ENCODE peak calls at places on chromosome 13, in five cellular contexts. K is psoas muscle, Z is adrenal gland, J is cardiac muscle cell, U is AG10803. Y is an unnamed sample.

GRCh38 chr13:59931621-59932020 is 232.1 kb downstream of the DIAPH3 start:
- DNase-seq in J (no peak), K (no peak), Z (no peak), U (no peak), Y (no peak)

GRCh38 chr13:25394661-25395060 is 22.9 kb downstream of the ATP8A2 start:
- DNase-seq in Z (no peak), U (no peak), J (no peak), K (no peak), Y (no peak)

GRCh38 chr13:29817604-29818378 is 32.6 kb downstream of the UBL3 start:
- DNase-seq in K (no peak), U (no peak), J (no peak), Z (no peak), Y (no peak)

GRCh38 chr13:96769874-96770273 is 224.4 kb downstream of the OXGR1 start:
- DNase-seq in K (no peak), Z (no peak), U (no peak), J (no peak), Y (no peak)

GRCh38 chr13:81406639-81407292 is 1065.8 kb upstream of the SPRY2 start:
- DNase-seq in J (no peak), K (no peak), U (no peak), Z (no peak), Y (no peak)

GRCh38 chr13:35092251-35092650 is 150.2 kb downstream of the NBEA start:
- DNase-seq in Z (no peak), J (no peak), U (no peak), K (no peak), Y (no peak)

GRCh38 chr13:18954254-18954653 is 227.4 kb downstream of the TUBA3C start:
- DNase-seq in K (no peak), U (no peak), Z (no peak), J (no peak), Y (no peak)

GRCh38 chr13:108993346-108993745 is 363.9 kb downstream of the MYO16 start:
- DNase-seq in U (peak; percentile 42), J (no peak), Z (no peak), K (no peak), Y (no peak)

GRCh38 chr13:39144941-39145533 is 106.8 kb downstream of the NHLRC3 start:
- DNase-seq in J (peak; percentile 56), Z (peak; percentile 60), U (peak; percentile 68), K (peak; percentile 39), Y (peak; percentile 85)

GRCh38 chr13:70380809-70381208 is 272.6 kb upstream of the KLHL1 start:
- DNase-seq in K (no peak), Z (no peak), U (no peak), J (no peak), Y (no peak)

GRCh38 chr13:73293902-73294523 is 235.2 kb downstream of the KLF5 start:
- DNase-seq in K (no peak), Z (no peak), U (no peak), J (no peak), Y (no peak)

GRCh38 chr13:66048888-66049287 is 1181.2 kb downstream of the PCDH9 start:
- DNase-seq in U (no peak), Z (no peak), K (no peak), J (no peak), Y (no peak)

GRCh38 chr13:32045963-32046785 is 14.6 kb downstream of the FRY start:
- DNase-seq in J (no peak), K (no peak), U (peak; percentile 35), Z (peak; percentile 21), Y (peak; percentile 82)

GRCh38 chr13:30615851-30616311 is 1.8 kb upstream of the USPL1 start:
- DNase-seq in Z (no peak), K (no peak), J (peak; percentile 4), U (peak; percentile 23), Y (peak; percentile 59)

GRCh38 chr13:51614350-51614786 is 30.1 kb downstream of the WDFY2 start:
- DNase-seq in Z (peak; percentile 48), U (peak; percentile 62), K (peak; percentile 32), J (no peak), Y (no peak)

GRCh38 chr13:32142956-32143375 is 111.4 kb downstream of the FRY start:
- DNase-seq in U (peak; percentile 90), Z (no peak), K (no peak), J (peak; percentile 26), Y (peak; percentile 74)

GRCh38 chr13:90222758-90223157 is 1124.7 kb upstream of the MIR17HG start:
- DNase-seq in Z (no peak), J (no peak), K (no peak), U (no peak), Y (no peak)

GRCh38 chr13:75219479-75220237 is 262.3 kb downstream of the TBC1D4 start:
- DNase-seq in U (peak; percentile 67), J (peak; percentile 84), K (peak; percentile 77), Z (peak; percentile 78), Y (peak; percentile 74)

GRCh38 chr13:44664308-44664707 is 88.2 kb upstream of the TSC22D1 start:
- DNase-seq in J (no peak), K (no peak), U (no peak), Z (no peak), Y (no peak)

GRCh38 chr13:75533866-75534265 is 3.8 kb downstream of the COMMD6 start:
- DNase-seq in Z (no peak), K (no peak), J (no peak), U (no peak), Y (no peak)

GRCh38 chr13:110902370-110902769 is 12.5 kb downstream of the ANKRD10 start:
- DNase-seq in K (no peak), U (no peak), Z (no peak), J (no peak), Y (no peak)
- TF ChIP-seq CTCF in K (no peak), U (no peak), Z (no peak), J (no peak), Y (no peak)

GRCh38 chr13:68048802-68049359 is 818.7 kb upstream of the PCDH9 start:
- DNase-seq in J (no peak), U (no peak), K (no peak), Z (no peak), Y (no peak)

GRCh38 chr13:68047889-68048288 is 817.8 kb upstream of the PCDH9 start:
- DNase-seq in U (no peak), Z (no peak), J (no peak), K (no peak), Y (no peak)

GRCh38 chr13:68051910-68052309 is 821.8 kb upstream of the PCDH9 start:
- DNase-seq in Z (no peak), U (no peak), K (no peak), J (no peak), Y (no peak)

GRCh38 chr13:68050746-68051145 is 820.6 kb upstream of the PCDH9 start:
- DNase-seq in J (no peak), K (no peak), Z (no peak), U (no peak), Y (no peak)

DNA sequence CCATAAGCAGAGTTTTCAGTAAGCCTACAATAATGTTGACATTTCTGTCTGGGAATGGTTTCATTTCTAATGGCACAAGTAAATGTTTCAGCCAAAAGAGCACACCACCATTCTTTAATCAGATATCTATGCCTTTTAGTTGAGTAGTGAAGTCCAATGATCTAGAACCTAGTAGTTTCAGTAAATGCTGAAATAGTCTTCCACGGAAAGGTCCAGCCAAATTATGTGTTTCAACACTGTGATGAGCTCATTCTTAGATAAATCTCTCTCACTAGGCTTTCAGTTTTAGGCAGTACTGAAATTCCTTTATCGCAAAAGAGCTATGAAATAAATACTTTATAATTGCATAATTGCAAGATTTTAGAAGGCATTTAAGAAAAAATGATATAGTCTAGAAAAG is 816.8 kb upstream of the PCDH9 start:
- DNase-seq in Z (no peak), K (no peak), J (no peak), U (no peak), Y (peak; percentile 7)
- H3K4me3 ChIP-seq in Z (no peak overlapping the region), K (no peak overlapping the region), J (no peak overlapping the region), U (no peak overlapping the region), Y (no peak overlapping the region)

GRCh38 chr13:50080856-50081105 is 65.5 kb downstream of the KCNRG start:
- DNase-seq in Z (no peak), K (no peak), U (no peak), J (no peak), Y (peak; percentile 44)

GRCh38 chr13:50081106-50081898 is 66.1 kb downstream of the KCNRG start:
- DNase-seq in Z (peak; percentile 69), K (peak; percentile 55), U (no peak), J (peak; percentile 76), Y (no peak)

GRCh38 chr13:50081899-50082425 is 66.7 kb downstream of the KCNRG start:
- DNase-seq in J (peak; percentile 98), Z (peak; percentile 98), U (peak; percentile 98), K (peak; percentile 98), Y (peak; percentile 99)

GRCh38 chr13:50080158-50080855 is 65.1 kb downstream of the KCNRG start:
- DNase-seq in K (no peak), J (peak; percentile 36), U (peak; percentile 46), Z (peak; percentile 23), Y (peak; percentile 61)

DNA sequence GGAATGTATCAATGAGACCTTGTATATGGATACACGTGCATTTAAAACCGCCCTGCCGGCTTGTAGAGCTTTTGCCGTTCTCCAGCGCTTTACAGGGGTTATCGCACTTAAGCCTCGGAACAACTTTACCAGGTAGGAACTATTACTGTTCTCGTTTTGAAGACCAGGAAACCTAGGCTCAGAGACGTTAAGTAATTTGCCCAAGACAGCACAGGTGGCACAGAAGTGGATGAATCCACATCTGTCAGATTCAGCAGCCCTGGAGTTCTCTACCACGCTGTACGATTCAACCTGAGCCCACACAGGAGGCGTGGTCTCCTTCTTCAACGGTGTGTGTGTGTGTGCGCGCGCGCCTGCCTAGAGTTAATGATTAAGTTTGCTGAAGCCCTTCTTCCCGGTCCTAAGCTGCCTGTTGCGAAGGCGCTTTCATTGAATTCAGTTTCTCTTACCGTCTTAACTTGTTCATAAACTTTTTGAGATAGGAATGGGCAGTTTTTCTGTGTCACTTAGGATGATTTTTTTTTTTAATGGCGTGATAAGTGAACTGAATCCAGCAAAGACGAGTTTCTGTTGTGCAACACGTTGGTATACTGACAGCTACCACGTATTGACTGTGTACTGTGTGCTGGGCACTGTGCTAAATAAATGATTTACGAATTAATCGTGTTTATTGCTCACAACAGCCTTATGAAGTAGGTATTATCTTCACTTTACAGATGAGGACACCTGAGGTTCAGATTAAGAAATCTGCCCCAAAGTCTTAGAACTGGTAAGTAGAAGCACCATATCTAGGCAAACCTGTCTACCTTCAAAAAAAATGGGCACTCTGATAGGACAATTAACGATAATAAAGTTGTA is 67.4 kb downstream of the KCNRG start:
- DNase-seq in J (peak; percentile 87), Z (peak; percentile 69), K (peak; percentile 54), U (peak; percentile 64), Y (peak; percentile 70)
- TF ChIP-seq CTCF in J (no peak), Z (no peak), K (no peak), U (no peak), Y (no peak)

GRCh38 chr13:103275708-103276107 is 209.5 kb upstream of the SLC10A2 start:
- DNase-seq in Z (no peak), U (no peak), J (no peak), K (no peak), Y (no peak)

GRCh38 chr13:103273825-103274224 is 207.6 kb upstream of the SLC10A2 start:
- DNase-seq in K (no peak), U (no peak), J (no peak), Z (no peak), Y (no peak)

GRCh38 chr13:103275079-103275478 is 208.9 kb upstream of the SLC10A2 start:
- DNase-seq in J (no peak), U (no peak), Z (no peak), K (no peak), Y (no peak)

GRCh38 chr13:103277959-103278673 is 211.9 kb upstream of the SLC10A2 start:
- DNase-seq in U (no peak), K (no peak), Z (no peak), J (no peak), Y (no peak)

DNA sequence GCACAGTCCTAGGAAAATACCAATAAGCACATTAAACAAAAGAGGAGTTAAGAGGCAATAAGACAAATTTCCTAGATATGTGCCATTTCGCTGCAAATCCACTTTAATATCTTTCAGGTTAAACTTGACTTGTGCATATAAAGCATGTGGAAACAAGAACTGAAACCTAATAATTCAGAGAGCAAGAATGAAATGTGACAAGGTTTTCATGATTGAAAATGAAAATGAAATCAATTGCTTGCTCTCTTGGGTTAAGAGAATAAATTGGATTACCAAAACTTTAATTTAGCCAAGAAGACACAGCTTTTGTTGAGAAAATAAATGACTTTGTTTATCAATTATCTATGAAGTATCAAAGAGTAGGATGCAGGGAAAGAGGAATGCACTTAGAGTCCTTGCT is 210.9 kb upstream of the SLC10A2 start:
- DNase-seq in U (no peak), Z (no peak), K (no peak), J (no peak), Y (no peak)
- H3K4me3 ChIP-seq in U (no peak overlapping the region), Z (no peak overlapping the region), K (no peak overlapping the region), J (no peak overlapping the region), Y (no peak overlapping the region)